ENCODE peak calls at places on chromosomes 11 and 22, in five cellular contexts. B, G, N, C and P are unnamed samples.

GRCh38 chr11:130181295-130182272 is 22.0 kb downstream of the ST14 start:
- DNase-seq in B (peak), G (peak), N (no peak), C (peak), P (no peak)

GRCh38 chr11:117039897-117040296 is 58.3 kb downstream of the SIK3 start:
- DNase-seq in B (no peak), G (no peak), N (no peak), C (peak), P (no peak)

GRCh38 chr11:30244255-30244654 is 13.4 kb downstream of the FSHB start:
- DNase-seq in B (no peak), G (peak), N (no peak), C (peak), P (no peak)

GRCh38 chr11:26951849-26952515 is 41.9 kb upstream of the FIBIN start:
- DNase-seq in B (no peak), G (no peak), N (no peak), C (no peak), P (no peak)

GRCh38 chr11:120579601-120580000 is 68.1 kb downstream of the GRIK4 start:
- DNase-seq in B (no peak), G (no peak), N (no peak), C (no peak), P (no peak)

GRCh38 chr11:109426442-109426841 is 4.5 kb downstream of the C11orf87 start:
- DNase-seq in B (peak), G (no peak), N (peak), C (no peak), P (no peak)

GRCh38 chr11:133243832-133244231 is 288.5 kb downstream of the OPCML start:
- DNase-seq in B (no peak), G (no peak), N (peak), C (no peak), P (no peak)

GRCh38 chr11:14852571-14853177 is 39.4 kb downstream of the CYP2R1 start:
- DNase-seq in B (no peak), G (no peak), N (no peak), C (no peak), P (no peak)

GRCh38 chr11:6681949-6682348 is 1.2 kb downstream of the MRPL17 start:
- DNase-seq in B (no peak), G (no peak), N (peak), C (peak), P (no peak)

GRCh38 chr11:100687630-100688395 is 725 bp downstream of the ARHGAP42 start:
- DNase-seq in B (peak), G (peak), N (peak), C (peak), P (no peak)

GRCh38 chr11:126333142-126333541 is 22.3 kb upstream of the ST3GAL4 start:
- DNase-seq in B (no peak), G (no peak), N (no peak), C (no peak), P (no peak)

GRCh38 chr11:34707462-34707840 is 86.6 kb downstream of the EHF start:
- DNase-seq in B (peak), G (no peak), N (no peak), C (no peak), P (no peak)

GRCh38 chr11:126051117-126051516 is 11.5 kb downstream of the CDON start:
- DNase-seq in B (no peak), G (no peak), N (no peak), C (no peak), P (no peak)

GRCh38 chr11:116109228-116109627 is 605.0 kb upstream of the CADM1 start:
- DNase-seq in B (no peak), G (peak), N (no peak), C (peak), P (no peak)

GRCh38 chr11:126485021-126485781 is 129.7 kb downstream of the ST3GAL4 start:
- DNase-seq in B (no peak), G (no peak), N (no peak), C (peak), P (no peak)

GRCh38 chr11:78656984-78657383 is 82.3 kb upstream of the NARS2 start:
- DNase-seq in B (no peak), G (no peak), N (no peak), C (no peak), P (no peak)

GRCh38 chr11:67400251-67400941 is 1.3 kb downstream of the PPP1CA start:
- DNase-seq in B (no peak), G (no peak), N (no peak), C (no peak), P (no peak)

GRCh38 chr11:5280582-5281102 is 10.9 kb upstream of the HBE1 start:
- DNase-seq in B (peak), G (peak), N (peak), C (peak), P (no peak)

GRCh38 chr11:75298191-75298590 is 53.3 kb downstream of the ARRB1 start:
- DNase-seq in B (no peak), G (no peak), N (no peak), C (no peak), P (no peak)

GRCh38 chr11:64341851-64342791 is 2.1 kb downstream of the CCDC88B start:
- DNase-seq in B (peak), G (peak), N (peak), C (peak), P (peak)

GRCh38 chr11:78231962-78232459 is 43.3 kb downstream of the USP35 start:
- DNase-seq in B (peak), G (peak), N (no peak), C (peak), P (no peak)

GRCh38 chr11:112625816-112626215 is 335.4 kb upstream of the NCAM1 start:
- DNase-seq in B (no peak), G (peak), N (peak), C (no peak), P (no peak)

GRCh38 chr11:94511932-94512781 is at the start of gene C11orf97:
- DNase-seq in B (peak), G (peak), N (peak), C (peak), P (peak)

GRCh38 chr11:19873730-19874129 is 161.1 kb downstream of the NAV2 start:
- DNase-seq in B (no peak), G (no peak), N (peak), C (no peak), P (no peak)

GRCh38 chr11:86230196-86230813 is 14.2 kb upstream of the EED start:
- DNase-seq in B (no peak), G (peak), N (no peak), C (no peak), P (no peak)

GRCh38 chr11:2913776-2914474 is 15.3 kb downstream of the PHLDA2 start:
- DNase-seq in B (no peak), G (no peak), N (no peak), C (no peak), P (no peak)
- H3K27ac ChIP-seq in B (no peak), G (peak), N (no peak), C (no peak), P (no peak)

DNA sequence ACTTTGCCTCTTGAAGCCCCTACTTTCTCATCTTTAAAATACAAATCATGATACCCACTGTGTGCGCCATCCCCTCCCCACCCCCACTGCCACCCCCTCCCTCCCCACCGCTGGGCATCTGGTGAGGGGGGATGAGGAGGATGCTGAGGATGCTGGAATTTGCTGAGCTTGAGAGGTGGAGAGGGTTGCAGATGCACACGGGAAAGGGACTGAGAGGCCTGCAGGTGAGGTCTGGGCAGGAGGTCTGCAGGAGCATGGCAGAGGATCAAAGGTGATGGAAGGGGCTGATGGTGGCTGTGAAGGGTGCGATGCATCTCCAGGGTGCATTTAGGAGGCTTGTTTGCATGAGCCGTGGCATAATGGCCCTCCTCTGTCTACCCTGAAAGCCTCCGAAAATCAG is 7.6 kb upstream of the TBC1D22A start:
- DNase-seq in B (no peak), G (no peak), N (no peak), C (no peak), P (no peak)
- H3K27ac ChIP-seq in B (no peak), G (peak), N (no peak), C (peak), P (no peak)

GRCh38 chr22:32994046-32994827 is 63.9 kb downstream of the SYN3 start:
- DNase-seq in B (no peak), G (no peak), N (peak), C (no peak), P (no peak)

GRCh38 chr22:32995335-32995734 is 62.8 kb downstream of the SYN3 start:
- DNase-seq in B (no peak), G (no peak), N (no peak), C (no peak), P (no peak)

GRCh38 chr22:32996702-32997101 is 61.5 kb downstream of the SYN3 start:
- DNase-seq in B (no peak), G (peak), N (no peak), C (no peak), P (no peak)

GRCh38 chr22:32996276-32996675 is 61.9 kb downstream of the SYN3 start:
- DNase-seq in B (no peak), G (no peak), N (no peak), C (no peak), P (no peak)

GRCh38 chr22:32994921-32995320 is 63.3 kb downstream of the SYN3 start:
- DNase-seq in B (no peak), G (no peak), N (peak), C (no peak), P (no peak)
- H3K27ac ChIP-seq in B (no peak), G (peak), N (no peak), C (no peak), P (no peak)

GRCh38 chr11:9386901-9387300 is 2.4 kb downstream of the IPO7 start:
- DNase-seq in B (no peak), G (no peak), N (no peak), C (no peak), P (no peak)
- H3K27ac ChIP-seq in B (no peak), G (no peak), N (no peak), C (no peak), P (no peak)

GRCh38 chr11:12440565-12440964 is 63.2 kb downstream of the PARVA start:
- DNase-seq in B (no peak), G (no peak), N (no peak), C (no peak), P (no peak)

GRCh38 chr11:12444601-12445000 is 67.2 kb downstream of the PARVA start:
- DNase-seq in B (no peak), G (no peak), N (no peak), C (no peak), P (no peak)

GRCh38 chr11:12445001-12445400 is 67.6 kb downstream of the PARVA start:
- DNase-seq in B (no peak), G (no peak), N (no peak), C (no peak), P (no peak)

GRCh38 chr11:12439615-12440014 is 62.2 kb downstream of the PARVA start:
- DNase-seq in B (no peak), G (no peak), N (no peak), C (no peak), P (no peak)

DNA sequence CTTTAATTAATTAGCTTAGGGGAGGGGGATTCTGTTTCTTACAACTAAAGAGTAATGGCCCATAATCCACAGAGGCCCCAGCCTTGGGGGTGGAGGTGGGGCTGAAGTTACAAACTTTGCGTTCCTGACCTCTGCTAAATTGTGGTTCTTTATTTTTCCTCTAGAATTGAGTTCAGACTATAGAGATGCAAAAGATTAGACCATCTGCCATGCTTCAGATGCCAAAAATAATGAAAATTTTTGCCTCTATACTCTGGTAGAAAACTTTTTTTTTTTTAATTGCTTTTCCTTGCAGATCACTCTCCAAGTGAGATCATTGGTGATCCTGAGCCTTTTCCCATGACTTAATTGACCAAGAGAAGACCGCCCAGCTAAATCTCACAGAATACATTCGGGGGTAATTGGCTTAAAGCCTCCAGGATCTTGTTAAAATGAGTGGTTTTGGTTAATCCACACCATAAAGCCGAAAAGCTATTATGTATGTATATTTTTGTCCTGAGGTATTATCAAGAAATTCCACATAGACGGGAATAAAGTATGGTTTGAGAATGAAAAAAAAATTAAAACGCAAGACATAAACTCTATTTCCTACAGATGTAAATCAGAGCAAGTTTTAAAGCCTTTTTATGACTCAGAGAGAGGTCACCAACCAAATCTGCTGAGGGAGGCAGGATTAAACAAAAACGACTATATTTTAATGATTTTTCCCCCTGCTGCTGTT is 63.9 kb downstream of the PARVA start:
- DNase-seq in B (no peak), G (peak), N (no peak), C (peak), P (no peak)
- H3K27ac ChIP-seq in B (no peak), G (no peak), N (no peak), C (peak), P (no peak)